ENCODE peak calls at places on chromosomes 4 and X, in nine cellular contexts. E is body of pancreas; W is IMR-90; K is upper lobe of left lung; I is right atrium auricular region; B is CD8-positive, alpha-beta T cell; G is heart left ventricle; T is HepG2; C is thyroid gland. Q is an unnamed sample. For H3K4me1, the result is how much of the 10 kb centered on the place peaks cover.

GRCh38 chr4:186781032-186781917 is 57.6 kb upstream of the FAT1 start:
- DNase-seq in C (no peak), E (no peak), W (peak), B (no peak), G (no peak), K (no peak), T (peak), I (no peak), Q (peak)

GRCh38 chrX:150575415-150575814 is 7.0 kb downstream of the MTM1 start:
- DNase-seq in T (no peak), B (peak), W (peak), E (no peak), C (peak), K (peak), I (no peak), G (no peak), Q (no peak)

GRCh38 chr4:3016839-3017410 is 53.6 kb downstream of the GRK4 start:
- DNase-seq in B (no peak), C (no peak), I (no peak), K (no peak), G (no peak), W (no peak), E (no peak), T (no peak), Q (no peak)

GRCh38 chr4:142044271-142044670 is 407.9 kb downstream of the IL15 start:
- DNase-seq in C (no peak), G (no peak), W (peak), B (no peak), E (no peak), I (no peak), T (no peak), K (no peak), Q (peak)

GRCh38 chr4:3227878-3228675 is 20.9 kb upstream of the MSANTD1 start:
- DNase-seq in G (peak), E (no peak), B (no peak), I (no peak), T (no peak), K (no peak), W (peak), C (no peak), Q (peak)

GRCh38 chr4:161148051-161148450 is 1015.7 kb downstream of the FSTL5 start:
- DNase-seq in C (no peak), B (no peak), T (no peak), G (no peak), E (no peak), K (no peak), W (no peak), I (no peak), Q (no peak)

GRCh38 chr4:147822128-147822527 is 90.2 kb downstream of the ARHGAP10 start:
- DNase-seq in T (peak), C (peak), G (peak), E (peak), K (peak), W (peak), I (peak), B (no peak), Q (peak)

GRCh38 chr4:138612428-138612827 is 370.3 kb upstream of the SLC7A11 start:
- DNase-seq in W (no peak), B (no peak), K (no peak), C (no peak), G (no peak), I (no peak), E (no peak), T (no peak), Q (no peak)

GRCh38 chrX:12770440-12770839 is 20.8 kb upstream of the PRPS2 start:
- DNase-seq in E (no peak), K (no peak), I (no peak), B (no peak), G (no peak), W (peak), T (no peak), C (no peak), Q (peak)

GRCh38 chr4:15238720-15239119 is 189.1 kb upstream of the C1QTNF7 start:
- DNase-seq in K (peak), E (peak), C (peak), W (peak), B (no peak), I (no peak), T (peak), G (peak), Q (peak)

GRCh38 chrX:69493193-69493592 is 10.9 kb upstream of the NALF2 start:
- DNase-seq in I (no peak), G (no peak), T (peak), C (peak), K (no peak), B (peak), W (no peak), E (peak), Q (peak)

GRCh38 chrX:2584216-2584615 is 83.4 kb upstream of the DHRSX start:
- DNase-seq in C (no peak), E (no peak), K (no peak), B (no peak), W (no peak), T (no peak), G (no peak), I (no peak), Q (no peak)

GRCh38 chrX:3520458-3520857 is 174.0 kb upstream of the MXRA5 start:
- DNase-seq in I (no peak), T (no peak), C (no peak), K (no peak), W (no peak), G (no peak), B (no peak), E (no peak), Q (no peak)

GRCh38 chrX:53445977-53446376 is 11.8 kb upstream of the HSD17B10 start:
- DNase-seq in E (peak), C (peak), W (peak), B (peak), K (peak), I (no peak), T (peak), G (no peak), Q (peak)

GRCh38 chr4:79607979-79608378 is 200.0 kb upstream of the GK2 start:
- DNase-seq in T (no peak), C (no peak), I (no peak), W (no peak), K (no peak), G (no peak), E (no peak), B (no peak), Q (no peak)

GRCh38 chr4:11628093-11628725 is 199.5 kb upstream of the HS3ST1 start:
- DNase-seq in W (peak), B (no peak), E (no peak), T (no peak), I (no peak), K (no peak), G (no peak), C (no peak), Q (no peak)

GRCh38 chrX:150697641-150698040 is 4.4 kb downstream of the MTMR1 start:
- DNase-seq in B (no peak), W (no peak), T (no peak), G (no peak), I (no peak), C (no peak), E (no peak), K (no peak), Q (no peak)

GRCh38 chr4:10781805-10782204 is 97.2 kb upstream of the CLNK start:
- DNase-seq in W (no peak), C (no peak), T (no peak), E (no peak), K (no peak), G (no peak), I (no peak), B (no peak), Q (no peak)

GRCh38 chr4:165872443-165873297 is at the start of gene TLL1:
- DNase-seq in I (no peak), W (no peak), G (peak), E (peak), T (no peak), B (no peak), K (no peak), C (peak), Q (peak)

DNA sequence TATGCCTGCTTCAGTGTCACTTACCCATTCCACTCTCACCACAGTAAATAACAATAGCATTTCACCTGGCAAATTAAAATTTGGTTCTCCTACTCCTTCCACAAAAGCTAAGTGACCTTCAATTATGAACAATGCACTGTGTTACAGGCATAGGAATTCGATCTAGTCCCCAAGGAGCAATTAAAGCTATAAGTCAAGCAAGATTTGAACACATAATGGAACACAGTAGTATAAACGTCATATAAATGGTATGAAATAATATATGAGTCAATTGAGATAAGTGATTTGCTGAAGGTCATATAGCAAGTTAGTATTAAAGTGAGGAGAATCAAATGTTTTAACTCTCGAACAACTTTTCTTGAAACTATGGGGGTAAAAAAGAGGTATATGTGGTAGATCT is 65.8 kb downstream of the ARAP2 start:
- DNase-seq in T (no peak), E (no peak), W (no peak), G (no peak), K (no peak), B (no peak), C (no peak), I (no peak), Q (no peak)
- H3K27ac ChIP-seq in T (no peak), E (no peak), W (no peak), G (no peak), K (no peak), B (no peak), C (no peak), I (no peak), Q (peak)

GRCh38 chr4:128823025-128823661 is 13.6 kb downstream of the JADE1 start:
- DNase-seq in W (peak), E (no peak), T (no peak), G (no peak), I (no peak), B (no peak), K (no peak), C (no peak), Q (no peak)
- H3K4me1 ChIP-seq in W (under half), E (half or more), T (under half), G (under half), I (under half), B (under half), K (under half), C (half or more), Q (under half)

GRCh38 chrX:153488231-153488914 is 6.4 kb upstream of the BGN start:
- DNase-seq in I (no peak), T (peak), B (no peak), E (peak), K (no peak), G (peak), C (no peak), W (peak), Q (peak)
- H3K27ac ChIP-seq in I (peak), T (peak), B (no peak), E (no peak), K (peak), G (peak), C (no peak), W (peak), Q (peak)

DNA sequence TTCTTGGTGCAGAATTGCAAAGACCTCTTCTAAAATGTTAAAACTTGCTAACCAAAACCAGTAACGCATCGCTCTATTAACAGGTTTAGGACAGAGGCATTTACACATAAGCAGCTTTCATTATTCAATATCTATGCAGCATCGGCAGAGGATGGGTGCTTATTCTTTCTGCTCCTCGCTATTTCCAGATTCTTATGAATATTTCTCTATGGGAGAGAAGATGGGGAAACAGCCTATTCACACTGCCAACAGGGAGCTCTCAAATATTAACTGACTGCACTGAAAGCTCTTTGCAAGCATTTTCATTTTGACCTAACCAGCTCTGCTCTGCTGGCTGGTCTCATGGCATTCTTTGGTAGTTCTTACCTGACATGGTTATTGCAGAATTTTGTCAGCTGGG is 30.3 kb downstream of the ATP8A1 start:
- DNase-seq in W (no peak), C (no peak), B (no peak), E (no peak), I (no peak), K (no peak), G (no peak), T (no peak), Q (no peak)
- H3K4me1 ChIP-seq in W (under half), C (under half), B (half or more), E (under half), I (under half), K (under half), G (under half), T (under half), Q (under half)

GRCh38 chr4:48949518-48950207 is 36.4 kb upstream of the CWH43 start:
- DNase-seq in I (no peak), K (no peak), C (no peak), G (no peak), B (no peak), E (no peak), T (no peak), W (no peak), Q (no peak)
- H3K27ac ChIP-seq in I (no peak), K (no peak), C (no peak), G (no peak), B (no peak), E (no peak), T (no peak), W (no peak), Q (no peak)

GRCh38 chrX:30593435-30594200 is 16.1 kb upstream of the TASL start:
- DNase-seq in T (peak), W (no peak), C (no peak), I (no peak), B (peak), K (no peak), E (peak), G (no peak), Q (no peak)
- H3K4me1 ChIP-seq in T (under half), W (under half), C (under half), I (under half), B (under half), K (under half), E (under half), G (under half), Q (under half)

DNA sequence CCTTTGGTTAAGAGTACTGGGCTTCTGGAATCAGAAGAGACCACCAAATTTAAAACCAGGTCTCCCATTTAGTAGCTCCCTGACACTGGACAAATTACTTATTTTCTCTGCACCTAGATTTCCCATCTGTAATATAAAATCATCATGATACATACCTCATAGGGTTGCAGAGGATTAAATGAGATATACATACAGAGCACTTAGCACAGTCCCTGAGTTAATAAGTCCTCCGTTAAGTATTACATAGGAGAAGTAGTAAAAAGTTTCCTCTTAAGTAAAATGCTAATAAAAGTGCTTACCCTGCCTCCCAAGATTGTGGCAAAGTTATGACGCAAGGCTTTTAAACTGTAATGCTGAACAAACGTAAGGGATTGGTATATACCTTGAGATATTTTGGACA is 539 bp upstream of the CHIC1 start:
- DNase-seq in I (no peak), T (no peak), B (no peak), E (no peak), G (no peak), C (no peak), W (no peak), K (no peak), Q (peak)
- H3K27ac ChIP-seq in I (peak), T (no peak), B (peak), E (peak), G (peak), C (peak), W (no peak), K (peak), Q (peak)

GRCh38 chr4:5888222-5888701 is 4.6 kb downstream of the CRMP1 start:
- DNase-seq in G (no peak), W (no peak), I (no peak), B (no peak), K (no peak), C (no peak), T (no peak), E (no peak), Q (peak)
- H3K4me1 ChIP-seq in G (under half), W (under half), I (under half), B (under half), K (under half), C (under half), T (under half), E (under half), Q (under half)

GRCh38 chrX:120302434-120302833 is 8.8 kb downstream of the TMEM255A start:
- DNase-seq in B (peak), K (peak), W (no peak), C (peak), G (no peak), I (no peak), E (peak), T (no peak), Q (no peak)

GRCh38 chrX:120299928-120300327 is 11.3 kb downstream of the TMEM255A start:
- DNase-seq in E (no peak), W (no peak), T (peak), B (no peak), G (no peak), K (no peak), C (no peak), I (no peak), Q (no peak)

GRCh38 chrX:120304241-120304640 is 7.0 kb downstream of the TMEM255A start:
- DNase-seq in B (no peak), E (no peak), I (no peak), W (no peak), T (no peak), G (no peak), C (no peak), K (no peak), Q (no peak)

GRCh38 chrX:120301497-120301896 is 9.8 kb downstream of the TMEM255A start:
- DNase-seq in T (no peak), E (no peak), W (no peak), G (no peak), C (no peak), K (no peak), B (no peak), I (no peak), Q (no peak)

DNA sequence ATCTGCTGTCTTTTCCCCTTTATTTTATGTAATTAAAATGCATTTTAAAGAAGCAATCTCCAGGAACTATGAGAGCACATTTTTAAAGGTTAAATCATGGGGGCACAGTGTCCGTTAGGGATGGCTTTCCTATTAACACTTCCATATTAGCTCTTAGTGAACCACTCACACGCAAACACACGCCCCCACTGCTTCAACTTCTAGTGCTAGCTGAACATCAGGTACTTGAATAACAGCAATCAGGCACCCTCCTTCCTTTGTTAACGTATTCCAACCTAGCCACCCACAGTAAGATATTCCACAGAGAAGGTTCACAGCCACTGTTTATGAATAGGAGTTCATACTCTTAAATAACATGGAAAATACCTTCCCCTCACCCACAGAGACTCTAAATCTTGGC is 9.3 kb downstream of the TMEM255A start:
- DNase-seq in G (no peak), T (no peak), W (no peak), K (no peak), I (no peak), C (no peak), E (no peak), B (no peak), Q (no peak)
- H3K27ac ChIP-seq in G (no peak), T (no peak), W (no peak), K (no peak), I (no peak), C (no peak), E (no peak), B (no peak), Q (no peak)

GRCh38 chr4:168842186-168842585 is 167.9 kb downstream of the CBR4 start:
- DNase-seq in C (no peak), I (no peak), T (no peak), K (no peak), W (no peak), B (no peak), E (no peak), G (no peak), Q (no peak)

GRCh38 chr4:168844261-168845039 is 165.6 kb downstream of the CBR4 start:
- DNase-seq in B (no peak), W (peak), E (no peak), K (no peak), G (no peak), I (no peak), T (no peak), C (no peak), Q (no peak)

GRCh38 chr4:168841682-168842019 is 168.4 kb downstream of the CBR4 start:
- DNase-seq in I (no peak), B (no peak), T (no peak), W (no peak), K (no peak), E (no peak), C (no peak), G (no peak), Q (no peak)

GRCh38 chr4:168845897-168846296 is 164.2 kb downstream of the CBR4 start:
- DNase-seq in T (peak), C (no peak), B (no peak), K (no peak), W (no peak), E (no peak), G (no peak), I (no peak), Q (no peak)

DNA sequence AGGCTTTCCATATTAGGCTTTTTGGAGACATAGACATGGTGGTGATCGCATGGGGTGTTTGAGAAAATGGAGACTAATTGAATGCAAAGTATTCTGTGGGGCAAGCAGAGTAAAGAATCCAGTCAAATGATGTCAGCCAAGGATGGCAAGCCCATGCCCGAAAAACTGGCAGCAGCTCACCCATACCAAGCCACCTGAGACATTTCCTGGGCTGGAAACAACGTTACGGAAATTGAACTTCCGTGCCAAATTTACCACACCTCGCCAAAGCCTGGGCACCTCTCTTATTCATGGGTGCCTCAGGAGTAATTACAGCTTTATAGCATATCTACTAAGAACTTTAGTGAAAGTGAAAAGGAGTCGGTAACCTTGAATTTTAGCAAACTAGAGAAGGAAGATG is 166.4 kb downstream of the CBR4 start:
- DNase-seq in E (no peak), B (no peak), I (no peak), K (no peak), W (no peak), T (no peak), G (no peak), C (no peak), Q (no peak)
- H3K4me1 ChIP-seq in E (under half), B (under half), I (half or more), K (under half), W (under half), T (under half), G (half or more), C (under half), Q (under half)

Q was measured in SJCRH30.